ENCODE peak calls at places on chromosomes 6 and 20, in eight cellular contexts. One of them, this sample, is unnamed.

GRCh38 chr20:1941226-1941625 is 46.0 kb downstream of the SIRPA start:
- DNase-seq in activated CD4-positive, alpha-beta T cell treated with anti-CD3 and anti-CD28 coated beads for 36 hours: no peak
- DNase-seq in mucosa of gallbladder: no peak
- DNase-seq in activated T-cell treated with anti-CD3 and anti-CD28 coated beads, Interleukin-2, amount 50 U/mL, for 72 hours: no peak
- DNase-seq in body of pancreas: no peak
- DNase-seq in pancreas: no peak
- DNase-seq in NCI-H460: no peak
- DNase-seq in fibroblast of mammary gland: peak
- DNase-seq in this sample: no peak

GRCh38 chr6:28953039-28953872 is 29.5 kb upstream of the TRIM27 start:
- DNase-seq in activated CD4-positive, alpha-beta T cell treated with anti-CD3 and anti-CD28 coated beads for 36 hours: peak
- DNase-seq in mucosa of gallbladder: peak
- DNase-seq in activated T-cell treated with anti-CD3 and anti-CD28 coated beads, Interleukin-2, amount 50 U/mL, for 72 hours: peak
- DNase-seq in body of pancreas: peak
- DNase-seq in pancreas: no peak
- DNase-seq in NCI-H460: no peak
- DNase-seq in fibroblast of mammary gland: peak
- DNase-seq in this sample: no peak

GRCh38 chr20:44017905-44018683 is 103.4 kb downstream of the TOX2 start:
- DNase-seq in activated CD4-positive, alpha-beta T cell treated with anti-CD3 and anti-CD28 coated beads for 36 hours: no peak
- DNase-seq in mucosa of gallbladder: peak
- DNase-seq in activated T-cell treated with anti-CD3 and anti-CD28 coated beads, Interleukin-2, amount 50 U/mL, for 72 hours: no peak
- DNase-seq in body of pancreas: peak
- DNase-seq in pancreas: peak
- DNase-seq in NCI-H460: peak
- DNase-seq in fibroblast of mammary gland: peak
- DNase-seq in this sample: no peak

GRCh38 chr20:13061381-13061780 is 52.6 kb downstream of the SPTLC3 start:
- DNase-seq in activated CD4-positive, alpha-beta T cell treated with anti-CD3 and anti-CD28 coated beads for 36 hours: no peak
- DNase-seq in mucosa of gallbladder: no peak
- DNase-seq in activated T-cell treated with anti-CD3 and anti-CD28 coated beads, Interleukin-2, amount 50 U/mL, for 72 hours: no peak
- DNase-seq in body of pancreas: peak
- DNase-seq in pancreas: no peak
- DNase-seq in NCI-H460: no peak
- DNase-seq in fibroblast of mammary gland: no peak
- DNase-seq in this sample: no peak

GRCh38 chr6:131858765-131859490 is 51.1 kb downstream of the ENPP1 start:
- DNase-seq in activated CD4-positive, alpha-beta T cell treated with anti-CD3 and anti-CD28 coated beads for 36 hours: no peak
- DNase-seq in mucosa of gallbladder: no peak
- DNase-seq in activated T-cell treated with anti-CD3 and anti-CD28 coated beads, Interleukin-2, amount 50 U/mL, for 72 hours: no peak
- DNase-seq in body of pancreas: no peak
- DNase-seq in pancreas: no peak
- DNase-seq in NCI-H460: no peak
- DNase-seq in fibroblast of mammary gland: peak
- DNase-seq in this sample: no peak

GRCh38 chr20:16761305-16761829 is 13.2 kb downstream of the OTOR start:
- DNase-seq in activated CD4-positive, alpha-beta T cell treated with anti-CD3 and anti-CD28 coated beads for 36 hours: peak
- DNase-seq in mucosa of gallbladder: peak
- DNase-seq in activated T-cell treated with anti-CD3 and anti-CD28 coated beads, Interleukin-2, amount 50 U/mL, for 72 hours: peak
- DNase-seq in body of pancreas: peak
- DNase-seq in pancreas: peak
- DNase-seq in NCI-H460: peak
- DNase-seq in fibroblast of mammary gland: peak
- DNase-seq in this sample: peak

GRCh38 chr6:113564401-113565161 is 292.6 kb upstream of the MARCKS start:
- DNase-seq in activated CD4-positive, alpha-beta T cell treated with anti-CD3 and anti-CD28 coated beads for 36 hours: no peak
- DNase-seq in mucosa of gallbladder: peak
- DNase-seq in activated T-cell treated with anti-CD3 and anti-CD28 coated beads, Interleukin-2, amount 50 U/mL, for 72 hours: no peak
- DNase-seq in body of pancreas: peak
- DNase-seq in pancreas: peak
- DNase-seq in NCI-H460: no peak
- DNase-seq in fibroblast of mammary gland: peak
- DNase-seq in this sample: peak

GRCh38 chr6:35183281-35183680 is 30.5 kb upstream of the SCUBE3 start:
- DNase-seq in activated CD4-positive, alpha-beta T cell treated with anti-CD3 and anti-CD28 coated beads for 36 hours: no peak
- DNase-seq in mucosa of gallbladder: no peak
- DNase-seq in activated T-cell treated with anti-CD3 and anti-CD28 coated beads, Interleukin-2, amount 50 U/mL, for 72 hours: no peak
- DNase-seq in body of pancreas: no peak
- DNase-seq in pancreas: no peak
- DNase-seq in NCI-H460: no peak
- DNase-seq in fibroblast of mammary gland: no peak
- DNase-seq in this sample: no peak

GRCh38 chr20:528923-529594 is 14.5 kb downstream of the CSNK2A1 start:
- DNase-seq in activated CD4-positive, alpha-beta T cell treated with anti-CD3 and anti-CD28 coated beads for 36 hours: peak
- DNase-seq in mucosa of gallbladder: no peak
- DNase-seq in activated T-cell treated with anti-CD3 and anti-CD28 coated beads, Interleukin-2, amount 50 U/mL, for 72 hours: peak
- DNase-seq in body of pancreas: no peak
- DNase-seq in pancreas: no peak
- DNase-seq in NCI-H460: peak
- DNase-seq in fibroblast of mammary gland: peak
- DNase-seq in this sample: no peak

GRCh38 chr20:17505664-17506517 is 25.3 kb downstream of the BFSP1 start:
- DNase-seq in activated CD4-positive, alpha-beta T cell treated with anti-CD3 and anti-CD28 coated beads for 36 hours: peak
- DNase-seq in mucosa of gallbladder: no peak
- DNase-seq in activated T-cell treated with anti-CD3 and anti-CD28 coated beads, Interleukin-2, amount 50 U/mL, for 72 hours: peak
- DNase-seq in body of pancreas: no peak
- DNase-seq in pancreas: no peak
- DNase-seq in NCI-H460: peak
- DNase-seq in fibroblast of mammary gland: peak
- DNase-seq in this sample: no peak

GRCh38 chr6:161010418-161010817 is 18.8 kb downstream of the MAP3K4 start:
- DNase-seq in activated CD4-positive, alpha-beta T cell treated with anti-CD3 and anti-CD28 coated beads for 36 hours: no peak
- DNase-seq in mucosa of gallbladder: no peak
- DNase-seq in activated T-cell treated with anti-CD3 and anti-CD28 coated beads, Interleukin-2, amount 50 U/mL, for 72 hours: no peak
- DNase-seq in body of pancreas: no peak
- DNase-seq in pancreas: no peak
- DNase-seq in NCI-H460: no peak
- DNase-seq in fibroblast of mammary gland: peak
- DNase-seq in this sample: no peak

GRCh38 chr6:119842191-119842590 is 492.6 kb upstream of the MAN1A1 start:
- DNase-seq in activated CD4-positive, alpha-beta T cell treated with anti-CD3 and anti-CD28 coated beads for 36 hours: no peak
- DNase-seq in mucosa of gallbladder: no peak
- DNase-seq in activated T-cell treated with anti-CD3 and anti-CD28 coated beads, Interleukin-2, amount 50 U/mL, for 72 hours: no peak
- DNase-seq in body of pancreas: no peak
- DNase-seq in pancreas: no peak
- DNase-seq in NCI-H460: no peak
- DNase-seq in fibroblast of mammary gland: no peak
- DNase-seq in this sample: no peak

GRCh38 chr6:28474441-28475219 is 31.3 kb upstream of the ZSCAN23 start:
- DNase-seq in activated CD4-positive, alpha-beta T cell treated with anti-CD3 and anti-CD28 coated beads for 36 hours: peak
- DNase-seq in mucosa of gallbladder: no peak
- DNase-seq in activated T-cell treated with anti-CD3 and anti-CD28 coated beads, Interleukin-2, amount 50 U/mL, for 72 hours: peak
- DNase-seq in body of pancreas: no peak
- DNase-seq in pancreas: no peak
- DNase-seq in NCI-H460: peak
- DNase-seq in fibroblast of mammary gland: peak
- DNase-seq in this sample: peak

GRCh38 chr20:37202267-37202943 is 23.1 kb upstream of the MROH8 start:
- DNase-seq in activated CD4-positive, alpha-beta T cell treated with anti-CD3 and anti-CD28 coated beads for 36 hours: peak
- DNase-seq in mucosa of gallbladder: peak
- DNase-seq in activated T-cell treated with anti-CD3 and anti-CD28 coated beads, Interleukin-2, amount 50 U/mL, for 72 hours: peak
- DNase-seq in body of pancreas: peak
- DNase-seq in pancreas: no peak
- DNase-seq in NCI-H460: peak
- DNase-seq in fibroblast of mammary gland: peak
- DNase-seq in this sample: no peak

GRCh38 chr6:34836451-34836850 is 44.6 kb downstream of the BLTP3A start:
- DNase-seq in activated CD4-positive, alpha-beta T cell treated with anti-CD3 and anti-CD28 coated beads for 36 hours: no peak
- DNase-seq in mucosa of gallbladder: no peak
- DNase-seq in activated T-cell treated with anti-CD3 and anti-CD28 coated beads, Interleukin-2, amount 50 U/mL, for 72 hours: no peak
- DNase-seq in body of pancreas: no peak
- DNase-seq in pancreas: no peak
- DNase-seq in NCI-H460: no peak
- DNase-seq in fibroblast of mammary gland: no peak
- DNase-seq in this sample: no peak

GRCh38 chr6:4593891-4594445 is 182.2 kb upstream of the CDYL start:
- DNase-seq in activated CD4-positive, alpha-beta T cell treated with anti-CD3 and anti-CD28 coated beads for 36 hours: no peak
- DNase-seq in mucosa of gallbladder: no peak
- DNase-seq in activated T-cell treated with anti-CD3 and anti-CD28 coated beads, Interleukin-2, amount 50 U/mL, for 72 hours: no peak
- DNase-seq in body of pancreas: no peak
- DNase-seq in pancreas: no peak
- DNase-seq in NCI-H460: no peak
- DNase-seq in fibroblast of mammary gland: no peak
- DNase-seq in this sample: no peak

GRCh38 chr6:42140051-42140450 is 2.4 kb downstream of the C6orf132 start:
- DNase-seq in activated CD4-positive, alpha-beta T cell treated with anti-CD3 and anti-CD28 coated beads for 36 hours: no peak
- DNase-seq in mucosa of gallbladder: peak
- DNase-seq in activated T-cell treated with anti-CD3 and anti-CD28 coated beads, Interleukin-2, amount 50 U/mL, for 72 hours: no peak
- DNase-seq in body of pancreas: peak
- DNase-seq in pancreas: peak
- DNase-seq in NCI-H460: no peak
- DNase-seq in fibroblast of mammary gland: no peak
- DNase-seq in this sample: no peak

GRCh38 chr6:20160541-20161283 is 51.6 kb downstream of the MBOAT1 start:
- DNase-seq in activated CD4-positive, alpha-beta T cell treated with anti-CD3 and anti-CD28 coated beads for 36 hours: no peak
- DNase-seq in mucosa of gallbladder: no peak
- DNase-seq in activated T-cell treated with anti-CD3 and anti-CD28 coated beads, Interleukin-2, amount 50 U/mL, for 72 hours: no peak
- DNase-seq in body of pancreas: no peak
- DNase-seq in pancreas: no peak
- DNase-seq in NCI-H460: no peak
- DNase-seq in fibroblast of mammary gland: no peak
- DNase-seq in this sample: no peak

GRCh38 chr6:32840604-32841246 is 2.2 kb upstream of the TAP2 start:
- DNase-seq in activated CD4-positive, alpha-beta T cell treated with anti-CD3 and anti-CD28 coated beads for 36 hours: peak
- DNase-seq in mucosa of gallbladder: no peak
- DNase-seq in activated T-cell treated with anti-CD3 and anti-CD28 coated beads, Interleukin-2, amount 50 U/mL, for 72 hours: peak
- DNase-seq in body of pancreas: no peak
- DNase-seq in pancreas: no peak
- DNase-seq in NCI-H460: no peak
- DNase-seq in fibroblast of mammary gland: no peak
- DNase-seq in this sample: no peak

This sample was measured in iPS DF 19.7.